ENCODE peak calls at places on chromosomes 5 and 9, in four cellular contexts. I is GM12878, O is H1, E is SK-N-SH. C is an unnamed sample.

GRCh38 chr5:175872287-175873089 is 1.1 kb downstream of the CPLX2 start:
- DNase-seq in E (peak), O (peak), I (no peak), C (peak)

GRCh38 chr5:172175263-172175719 is 12.7 kb downstream of the STK10 start:
- DNase-seq in I (peak), E (no peak), O (no peak), C (peak)

GRCh38 chr5:172544371-172545120 is 90.2 kb upstream of the SH3PXD2B start:
- DNase-seq in I (no peak), E (no peak), O (no peak), C (no peak)

GRCh38 chr9:136806067-136806466 is 1.7 kb upstream of the RABL6 start:
- DNase-seq in I (no peak), O (no peak), E (no peak), C (no peak)

GRCh38 chr9:105901514-105902109 is 207.3 kb downstream of the TMEM38B start:
- DNase-seq in I (no peak), O (peak), E (peak), C (peak)

GRCh38 chr9:10525972-10526371 is 86.8 kb downstream of the PTPRD start:
- DNase-seq in I (no peak), E (no peak), O (no peak), C (no peak)

GRCh38 chr9:120904999-120905793 is 21.4 kb downstream of the TRAF1 start:
- DNase-seq in O (no peak), E (no peak), I (no peak), C (no peak)

GRCh38 chr9:133505901-133506652 is 18.7 kb downstream of the MYMK start:
- DNase-seq in I (no peak), E (peak), O (no peak), C (no peak)

GRCh38 chr9:104927216-104927911 is 591 bp downstream of the ABCA1 start:
- DNase-seq in O (peak), I (no peak), E (peak), C (peak)

GRCh38 chr5:83401775-83402174 is 69.8 kb upstream of the VCAN start:
- DNase-seq in E (no peak), I (no peak), O (no peak), C (no peak)

GRCh38 chr9:127762111-127762676 is 16.3 kb downstream of the SH2D3C start:
- DNase-seq in I (no peak), O (no peak), E (no peak), C (no peak)

GRCh38 chr5:124315746-124316415 is 430.6 kb downstream of the ZNF608 start:
- DNase-seq in I (no peak), E (no peak), O (no peak), C (no peak)

GRCh38 chr9:35914307-35914807 is 5.1 kb downstream of the SPAAR start:
- DNase-seq in I (no peak), O (no peak), E (peak), C (peak)

GRCh38 chr5:143402464-143403356 is 776 bp downstream of the NR3C1 start:
- DNase-seq in E (peak), O (peak), I (no peak), C (peak)

GRCh38 chr5:158286827-158287226 is 427.9 kb upstream of the CLINT1 start:
- DNase-seq in E (no peak), I (no peak), O (no peak), C (no peak)

GRCh38 chr5:137641148-137641547 is 94.7 kb downstream of the KLHL3 start:
- DNase-seq in I (no peak), O (no peak), E (no peak), C (no peak)

GRCh38 chr9:5269249-5269715 is 35.2 kb downstream of the RLN2 start:
- DNase-seq in O (no peak), E (no peak), I (no peak), C (peak)

GRCh38 chr9:5265939-5266338 is 34.7 kb downstream of the INSL4 start:
- DNase-seq in O (peak), I (no peak), E (no peak), C (no peak)

GRCh38 chr9:5264219-5264595 is 33.0 kb downstream of the INSL4 start:
- DNase-seq in O (no peak), E (no peak), I (no peak), C (no peak)

GRCh38 chr9:5263568-5264218 is 32.5 kb downstream of the INSL4 start:
- DNase-seq in O (no peak), E (no peak), I (no peak), C (peak)
- TF ChIP-seq TCF12 in O (no peak), E (no peak), I (no peak), C (no peak)

DNA sequence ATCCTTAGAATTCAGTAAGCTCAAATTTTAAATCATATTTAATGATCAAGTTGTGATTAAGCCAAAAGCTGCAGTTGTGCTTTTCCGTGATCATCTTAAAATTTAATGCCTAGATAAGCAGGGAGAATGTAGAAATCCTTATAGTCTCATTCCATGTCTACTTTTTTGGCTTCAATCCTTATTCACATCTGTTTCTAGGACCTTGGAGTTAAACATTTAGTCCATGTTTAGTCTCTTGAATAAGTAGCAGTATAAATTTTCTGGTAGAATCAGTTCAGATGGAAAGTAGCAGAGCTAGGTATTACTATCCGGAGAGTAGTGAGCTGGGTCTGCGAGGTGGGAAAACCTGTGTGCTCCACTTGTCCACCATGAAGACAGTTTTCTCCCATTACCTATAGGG is 59.3 kb upstream of the RIOK2 start:
- DNase-seq in E (no peak), O (no peak), I (no peak), C (no peak)
- H3K27ac ChIP-seq in E (no peak), O (no peak), I (no peak), C (no peak)

DNA sequence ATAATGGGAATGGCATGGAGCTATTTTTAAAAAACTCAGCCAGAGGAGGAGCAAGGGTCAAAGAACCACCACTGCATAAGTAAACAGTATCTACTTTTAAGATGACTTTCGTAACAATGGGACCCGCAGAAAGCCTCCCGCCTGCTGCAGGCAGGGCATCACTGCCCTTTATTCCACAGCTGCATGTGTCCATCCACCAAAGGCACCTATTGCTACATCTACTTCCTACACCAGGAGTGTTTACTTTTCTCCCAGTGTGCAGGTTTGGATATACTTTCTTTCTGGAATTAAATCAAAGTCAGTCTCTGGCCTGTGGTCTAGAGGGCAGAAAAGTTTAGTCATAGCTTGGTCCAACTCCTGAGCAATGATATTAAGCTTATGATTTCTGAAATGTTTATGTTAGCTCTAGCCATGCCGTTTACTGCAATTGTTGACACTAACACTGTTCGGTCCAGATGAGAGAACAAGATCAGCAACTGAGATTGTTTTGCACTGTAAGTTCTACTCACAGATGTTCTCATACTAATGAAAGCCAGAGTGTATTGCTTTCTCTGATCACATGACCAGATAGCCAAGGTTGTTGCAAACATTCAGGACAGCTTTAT is 391.5 kb downstream of the FGF10 start:
- DNase-seq in O (no peak), I (no peak), E (no peak), C (peak)
- TF ChIP-seq YY1 in O (no peak), I (no peak), E (no peak), C (no peak)

GRCh38 chr9:82597225-82598158 is 465.4 kb downstream of the RASEF start:
- DNase-seq in O (no peak), I (no peak), E (no peak), C (peak)
- TF ChIP-seq TCF12 in O (no peak), I (no peak), E (no peak), C (no peak)

DNA sequence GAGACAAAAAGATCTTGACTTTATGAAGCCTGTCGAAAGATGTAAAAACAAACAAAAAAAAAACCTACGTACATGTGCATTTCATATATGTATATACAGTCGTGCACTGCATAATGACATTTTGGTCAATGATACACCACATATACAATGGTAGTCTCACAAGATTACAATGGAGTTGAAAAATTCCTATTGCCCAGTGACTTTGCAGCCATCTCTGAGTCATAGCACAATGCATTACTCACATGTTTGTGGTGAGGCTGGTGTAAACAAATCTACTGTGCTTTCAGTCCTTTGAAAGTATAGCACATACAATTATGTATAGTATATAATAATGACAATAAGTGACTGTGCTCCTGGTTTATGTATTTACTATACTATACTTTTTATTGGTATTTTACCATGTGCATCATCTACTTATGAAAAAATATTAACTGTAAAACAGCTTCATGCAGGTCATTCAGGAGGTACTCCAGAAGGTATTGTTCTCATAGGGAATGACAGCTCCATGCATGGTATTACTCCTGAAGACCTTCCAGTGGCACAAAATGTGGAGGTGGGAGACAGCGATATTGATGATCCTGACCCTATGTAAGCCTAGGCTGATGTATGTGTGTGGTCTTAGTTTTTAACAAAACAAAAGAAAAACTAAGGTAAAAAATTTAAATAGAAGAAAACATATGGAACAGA is 73.7 kb upstream of the FST start:
- DNase-seq in I (no peak), E (no peak), O (no peak), C (peak)
- H3K27ac ChIP-seq in I (no peak), E (no peak), O (no peak), C (no peak)

C was measured in HepG2.